ENCODE peak calls at places on chromosomes 16 and 17, in five cellular contexts. S is dermis microvascular lymphatic vessel endothelial cell, L is cardiac muscle cell, M is AG04450, A is Right ventricle myocardium superior. C is an unnamed sample.

GRCh38 chr17:14305785-14306496 is 5.1 kb downstream of the HS3ST3B1 start:
- DNase-seq in S (no peak), L (no peak), M (no peak), A (no peak), C (no peak)

GRCh38 chr17:9987779-9988585 is 82.9 kb upstream of the RCVRN start:
- DNase-seq in S (peak), L (peak), M (no peak), A (peak), C (peak)

GRCh38 chr17:5540321-5540720 is 44.0 kb downstream of the NLRP1 start:
- DNase-seq in S (no peak), L (no peak), M (no peak), A (no peak), C (no peak)

GRCh38 chr17:44352922-44353655 is 8.0 kb downstream of the GRN start:
- DNase-seq in S (no peak), L (no peak), M (no peak), A (no peak), C (no peak)

GRCh38 chr16:89386786-89387185 is 103.6 kb downstream of the ANKRD11 start:
- DNase-seq in S (no peak), L (no peak), M (no peak), A (no peak), C (no peak)

GRCh38 chr16:8818499-8819270 is 21.0 kb downstream of the PMM2 start:
- DNase-seq in S (no peak), L (no peak), M (no peak), A (no peak), C (no peak)

GRCh38 chr17:1563786-1564613 is 1.4 kb upstream of the PITPNA start:
- DNase-seq in S (no peak), L (no peak), M (no peak), A (no peak), C (no peak)

GRCh38 chr16:50677351-50677750 is 3.8 kb downstream of the SNX20 start:
- DNase-seq in S (no peak), L (no peak), M (no peak), A (no peak), C (no peak)

GRCh38 chr16:73027655-73028220 is 20.2 kb downstream of the ZFHX3 start:
- DNase-seq in S (no peak), L (peak), M (no peak), A (no peak), C (no peak)

GRCh38 chr16:13992976-13993375 is 73.0 kb downstream of the ERCC4 start:
- DNase-seq in S (no peak), L (no peak), M (no peak), A (no peak), C (no peak)

GRCh38 chr16:89167425-89167941 is 4.1 kb upstream of the CDH15 start:
- DNase-seq in S (peak), L (peak), M (peak), A (peak), C (peak)

GRCh38 chr16:2486645-2487516 is 12.0 kb downstream of the TBC1D24 start:
- DNase-seq in S (no peak), L (no peak), M (no peak), A (peak), C (no peak)

GRCh38 chr17:21286771-21287702 is 2.5 kb downstream of the MAP2K3 start:
- DNase-seq in S (no peak), L (no peak), M (no peak), A (no peak), C (no peak)

GRCh38 chr16:14609716-14610115 is 20.3 kb downstream of the PARN start:
- DNase-seq in S (no peak), L (no peak), M (no peak), A (no peak), C (peak)

GRCh38 chr16:11316331-11317015 is 28.8 kb upstream of the RMI2 start:
- DNase-seq in S (no peak), L (no peak), M (no peak), A (no peak), C (no peak)

GRCh38 chr17:4199818-4200402 is 56.9 kb downstream of the CYB5D2 start:
- DNase-seq in S (peak), L (peak), M (no peak), A (no peak), C (peak)

GRCh38 chr17:72358465-72358864 is 237.6 kb downstream of the SOX9 start:
- DNase-seq in S (no peak), L (no peak), M (peak), A (no peak), C (no peak)

GRCh38 chr17:42428141-42428944 is 5.3 kb upstream of the CAVIN1 start:
- DNase-seq in S (peak), L (peak), M (peak), A (no peak), C (peak)

GRCh38 chr17:419073-419735 is 66.6 kb upstream of the RPH3AL start:
- DNase-seq in S (no peak), L (no peak), M (no peak), A (no peak), C (no peak)

GRCh38 chr16:88773812-88774291 is 11.2 kb downstream of the PIEZO1 start:
- DNase-seq in S (peak), L (peak), M (no peak), A (peak), C (no peak)

GRCh38 chr16:86765389-86766026 is 187.2 kb downstream of the FOXL1 start:
- DNase-seq in S (no peak), L (no peak), M (no peak), A (no peak), C (no peak)

GRCh38 chr17:58535431-58535830 is 21.0 kb upstream of the MTMR4 start:
- DNase-seq in S (no peak), L (no peak), M (no peak), A (no peak), C (no peak)

GRCh38 chr17:64406321-64407200 is 15.9 kb upstream of the PECAM1 start:
- DNase-seq in S (peak), L (no peak), M (no peak), A (peak), C (peak)

GRCh38 chr17:15101175-15101574 is 164.0 kb downstream of the PMP22 start:
- DNase-seq in S (no peak), L (no peak), M (no peak), A (no peak), C (no peak)

GRCh38 chr17:5355416-5356129 is 63.9 kb downstream of the NUP88 start:
- DNase-seq in S (no peak), L (no peak), M (no peak), A (no peak), C (no peak)

GRCh38 chr17:70405492-70406220 is 236.3 kb downstream of the KCNJ2 start:
- DNase-seq in S (no peak), L (no peak), M (peak), A (no peak), C (no peak)

GRCh38 chr16:89973654-89974335 is 25.2 kb downstream of the DEF8 start:
- DNase-seq in S (no peak), L (no peak), M (no peak), A (no peak), C (no peak)

GRCh38 chr17:63405741-63406261 is 40.3 kb downstream of the CYB561 start:
- DNase-seq in S (peak), L (peak), M (peak), A (no peak), C (peak)

GRCh38 chr17:67608691-67609090 is 109.0 kb upstream of the NOL11 start:
- DNase-seq in S (peak), L (no peak), M (peak), A (no peak), C (no peak)

GRCh38 chr16:24993722-24994686 is 21.2 kb downstream of the ARHGAP17 start:
- DNase-seq in S (peak), L (no peak), M (peak), A (no peak), C (no peak)

C was measured in HAP-1.